ENCODE peak calls at places on chromosomes 5 and 9, in seven cellular contexts. S is tibial artery, Y is right lobe of liver, G is GM23338, F is astrocyte of the spinal cord, B is upper lobe of right lung, O is psoas muscle. H is an unnamed sample.

GRCh38 chr9:129336601-129337286 is 158.7 kb upstream of the IER5L start:
- DNase-seq in B (no peak), G (peak), S (no peak), O (no peak), F (peak), Y (no peak), H (no peak)

GRCh38 chr5:59390074-59390659 is 503.4 kb downstream of the PDE4D start:
- DNase-seq in O (no peak), G (peak), B (no peak), F (peak), S (no peak), Y (no peak), H (no peak)

GRCh38 chr5:146919304-146919703 is 40.7 kb upstream of the PPP2R2B start:
- DNase-seq in F (no peak), Y (no peak), O (no peak), G (peak), S (no peak), B (no peak), H (no peak)

GRCh38 chr9:100639851-100640250 is 62.0 kb downstream of the CAVIN4 start:
- DNase-seq in B (no peak), S (no peak), Y (no peak), G (no peak), O (no peak), F (no peak), H (no peak)

GRCh38 chr5:80147119-80147815 is 108.6 kb downstream of the SERINC5 start:
- DNase-seq in B (no peak), Y (no peak), F (no peak), O (no peak), G (no peak), S (no peak), H (no peak)

GRCh38 chr5:121182788-121183490 is 668.7 kb upstream of the FTMT start:
- DNase-seq in G (no peak), Y (no peak), B (no peak), F (no peak), O (no peak), S (no peak), H (no peak)

GRCh38 chr5:163312598-163312997 is 124.8 kb upstream of the CCNG1 start:
- DNase-seq in S (no peak), O (no peak), Y (no peak), F (no peak), G (no peak), B (no peak), H (no peak)

GRCh38 chr5:115661156-115661555 is 35.3 kb upstream of the TMED7 start:
- DNase-seq in B (no peak), O (no peak), G (no peak), Y (no peak), F (peak), S (no peak), H (no peak)

GRCh38 chr9:136403915-136404800 is 4.2 kb upstream of the SNAPC4 start:
- DNase-seq in Y (no peak), B (no peak), F (no peak), S (no peak), G (no peak), O (no peak), H (no peak)

GRCh38 chr5:78495800-78496199 is 135.4 kb downstream of the SCAMP1 start:
- DNase-seq in Y (no peak), F (no peak), O (no peak), S (no peak), G (peak), B (no peak), H (no peak)

GRCh38 chr5:78624011-78624541 is 24.5 kb downstream of the LHFPL2 start:
- DNase-seq in G (no peak), B (no peak), S (no peak), O (no peak), F (no peak), Y (no peak), H (peak)

GRCh38 chr5:98341038-98341710 is 432.3 kb upstream of the RGMB start:
- DNase-seq in S (no peak), Y (no peak), B (no peak), G (no peak), O (no peak), F (peak), H (no peak)

GRCh38 chr5:177094224-177095087 is 7.7 kb downstream of the FGFR4 start:
- DNase-seq in F (peak), S (no peak), G (no peak), Y (peak), B (peak), O (peak), H (no peak)

GRCh38 chr9:91411096-91411771 is 12.4 kb downstream of the NFIL3 start:
- DNase-seq in O (no peak), S (no peak), B (no peak), F (no peak), Y (no peak), G (no peak), H (no peak)

GRCh38 chr5:112276996-112277395 is 142.1 kb downstream of the EPB41L4A start:
- DNase-seq in S (no peak), F (no peak), O (no peak), Y (no peak), B (no peak), G (peak), H (no peak)

GRCh38 chr5:160181965-160182622 is 47.2 kb upstream of the FABP6 start:
- DNase-seq in F (no peak), G (no peak), O (no peak), Y (no peak), S (no peak), B (no peak), H (no peak)

GRCh38 chr5:142947427-142947709 is 177.2 kb downstream of the ARHGAP26 start:
- DNase-seq in S (no peak), Y (no peak), F (no peak), O (no peak), G (no peak), B (no peak), H (no peak)

GRCh38 chr5:111280282-111280901 is 56.2 kb downstream of the CAMK4 start:
- DNase-seq in B (no peak), S (no peak), O (no peak), G (no peak), Y (no peak), F (no peak), H (no peak)

GRCh38 chr5:72269411-72269780 is 50.6 kb downstream of the MRPS27 start:
- DNase-seq in Y (no peak), G (no peak), S (no peak), O (no peak), F (no peak), B (no peak), H (no peak)

GRCh38 chr9:101566904-101567724 is 27.7 kb downstream of the PPP3R2 start:
- DNase-seq in B (no peak), S (no peak), O (no peak), Y (no peak), F (peak), G (peak), H (no peak)

GRCh38 chr9:118148990-118149389 is 444.8 kb downstream of the TLR4 start:
- DNase-seq in G (peak), S (no peak), F (no peak), Y (no peak), B (no peak), O (no peak), H (no peak)

GRCh38 chr9:33011857-33012256 is 10.4 kb upstream of the APTX start:
- DNase-seq in B (no peak), G (no peak), S (no peak), F (no peak), O (no peak), Y (no peak), H (no peak)

GRCh38 chr9:121744002-121744686 is 92.7 kb downstream of the DAB2IP start:
- DNase-seq in G (peak), Y (peak), B (peak), S (peak), F (peak), O (peak), H (no peak)

GRCh38 chr9:26565131-26565530 is 327.5 kb downstream of the CAAP1 start:
- DNase-seq in Y (no peak), G (no peak), F (no peak), B (no peak), S (no peak), O (no peak), H (no peak)

GRCh38 chr9:135826188-135826545 is 81.2 kb downstream of the CAMSAP1 start:
- DNase-seq in O (no peak), B (peak), G (no peak), Y (no peak), S (no peak), F (no peak), H (peak)

GRCh38 chr5:126450388-126450787 is 27.2 kb downstream of the GRAMD2B start:
- DNase-seq in S (no peak), F (no peak), O (no peak), G (no peak), Y (no peak), B (no peak), H (no peak)

GRCh38 chr9:19252174-19252884 is 21.8 kb downstream of the DENND4C start:
- DNase-seq in Y (no peak), O (no peak), S (no peak), G (no peak), F (no peak), B (no peak), H (no peak)

GRCh38 chr5:169988947-169989346 is 8.7 kb upstream of the INSYN2B start:
- DNase-seq in F (no peak), Y (no peak), O (no peak), B (no peak), S (no peak), G (no peak), H (no peak)

GRCh38 chr9:119167267-119167666 is 202.0 kb downstream of the BRINP1 start:
- DNase-seq in F (no peak), S (no peak), Y (peak), G (no peak), O (no peak), B (no peak), H (no peak)

GRCh38 chr9:77952641-77953341 is 78.8 kb downstream of the GNAQ start:
- DNase-seq in G (no peak), Y (no peak), S (no peak), B (no peak), O (no peak), F (peak), H (no peak)

GRCh38 chr5:158899201-158899600 is 200.5 kb downstream of the EBF1 start:
- DNase-seq in G (no peak), B (no peak), Y (no peak), F (no peak), S (no peak), O (no peak), H (no peak)

GRCh38 chr9:112056986-112057385 is 118.1 kb downstream of the SUSD1 start:
- DNase-seq in O (no peak), G (no peak), Y (no peak), B (no peak), S (no peak), F (no peak), H (no peak)

GRCh38 chr9:108125541-108125940 is 636.0 kb upstream of the KLF4 start:
- DNase-seq in S (peak), F (no peak), G (peak), O (no peak), B (no peak), Y (no peak), H (no peak)

GRCh38 chr9:73104342-73104741 is 47.3 kb upstream of the ANXA1 start:
- DNase-seq in O (no peak), Y (no peak), G (no peak), B (no peak), S (no peak), F (no peak), H (no peak)

GRCh38 chr5:15446552-15446951 is 53.4 kb upstream of the FBXL7 start:
- DNase-seq in F (peak), G (no peak), S (no peak), B (no peak), Y (no peak), O (no peak), H (no peak)

GRCh38 chr9:101578378-101578777 is 16.4 kb downstream of the PPP3R2 start:
- DNase-seq in F (peak), B (no peak), S (no peak), O (no peak), Y (no peak), G (no peak), H (no peak)

GRCh38 chr5:74722271-74722670 is 37.2 kb downstream of the HEXB start:
- DNase-seq in O (no peak), S (no peak), Y (no peak), F (no peak), G (no peak), B (no peak), H (no peak)

GRCh38 chr9:5688109-5688508 is 59.2 kb downstream of the RIC1 start:
- DNase-seq in S (no peak), F (peak), B (no peak), O (no peak), G (no peak), Y (no peak), H (no peak)

GRCh38 chr9:81829201-81829882 is 98.9 kb upstream of the SPATA31D4 start:
- DNase-seq in Y (no peak), B (no peak), G (peak), F (no peak), O (no peak), S (no peak), H (no peak)

GRCh38 chr9:96596601-96597111 is 23.0 kb downstream of the CDC14B start:
- DNase-seq in F (no peak), G (no peak), O (no peak), B (no peak), S (no peak), Y (no peak), H (no peak)

GRCh38 chr9:4020038-4020746 is 279.7 kb downstream of the GLIS3 start:
- DNase-seq in O (no peak), B (no peak), S (no peak), F (peak), Y (no peak), G (no peak), H (no peak)
- TF ChIP-seq CTCF in O (no peak), B (no peak), S (no peak), F (peak), Y (no peak), G (no peak), H (no peak)

DNA sequence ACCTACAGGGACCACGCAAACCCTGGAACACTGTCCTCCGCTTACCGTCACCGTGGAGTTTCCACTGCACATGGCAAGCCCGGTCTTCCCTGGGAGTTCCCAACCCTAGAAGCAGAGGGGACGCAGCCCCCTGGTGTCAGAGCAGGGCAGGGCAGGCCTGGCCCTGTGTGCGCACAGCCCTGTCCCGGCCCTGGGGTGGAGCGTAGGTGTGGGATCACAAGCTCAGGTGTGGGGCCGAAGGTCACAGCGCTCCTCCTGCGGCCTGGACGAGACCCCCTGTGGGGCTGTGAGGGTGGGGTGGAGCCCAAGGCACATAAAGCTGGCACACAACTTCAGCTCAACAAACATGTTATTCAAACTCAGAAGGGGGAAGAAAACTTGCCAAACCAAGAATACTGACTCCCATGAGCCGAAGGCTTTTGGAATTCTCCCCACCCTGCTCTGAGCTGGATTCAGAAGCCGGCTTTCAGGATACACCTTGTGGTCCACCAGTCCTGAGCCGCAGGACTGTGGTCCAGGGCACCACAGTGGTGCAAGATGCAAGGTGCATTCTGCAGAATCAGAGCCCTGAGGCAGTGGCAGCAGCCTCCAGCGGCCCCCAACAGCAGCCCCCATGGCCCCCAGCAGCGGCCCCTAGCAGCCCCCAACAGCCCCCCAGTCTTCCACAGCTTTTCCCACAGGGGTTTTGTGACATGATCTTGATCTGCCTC is 11.8 kb upstream of the EXOC3 start:
- DNase-seq in B (no peak), O (no peak), S (no peak), G (peak), Y (no peak), F (peak), H (peak)
- TF ChIP-seq CTCF in B (peak), O (peak), S (no peak), G (peak), Y (peak), F (peak), H (peak)

GRCh38 chr9:69601698-69602097 is 70.5 kb downstream of the APBA1 start:
- DNase-seq in Y (no peak), G (no peak), O (no peak), B (no peak), F (no peak), S (no peak), H (no peak)

GRCh38 chr9:69604568-69605219 is 67.5 kb downstream of the APBA1 start:
- DNase-seq in Y (no peak), S (no peak), F (no peak), O (no peak), G (no peak), B (no peak), H (no peak)

GRCh38 chr9:69600314-69601047 is 71.7 kb downstream of the APBA1 start:
- DNase-seq in B (no peak), G (no peak), F (no peak), O (no peak), Y (no peak), S (no peak), H (no peak)

GRCh38 chr9:69603656-69604055 is 68.5 kb downstream of the APBA1 start:
- DNase-seq in G (no peak), B (no peak), F (no peak), Y (no peak), S (no peak), O (no peak), H (no peak)

GRCh38 chr9:69602768-69603167 is 69.4 kb downstream of the APBA1 start:
- DNase-seq in G (no peak), F (no peak), B (no peak), S (no peak), O (no peak), Y (no peak), H (no peak)
- TF ChIP-seq CTCF in G (no peak), F (no peak), B (no peak), S (no peak), O (no peak), Y (no peak), H (no peak)

DNA sequence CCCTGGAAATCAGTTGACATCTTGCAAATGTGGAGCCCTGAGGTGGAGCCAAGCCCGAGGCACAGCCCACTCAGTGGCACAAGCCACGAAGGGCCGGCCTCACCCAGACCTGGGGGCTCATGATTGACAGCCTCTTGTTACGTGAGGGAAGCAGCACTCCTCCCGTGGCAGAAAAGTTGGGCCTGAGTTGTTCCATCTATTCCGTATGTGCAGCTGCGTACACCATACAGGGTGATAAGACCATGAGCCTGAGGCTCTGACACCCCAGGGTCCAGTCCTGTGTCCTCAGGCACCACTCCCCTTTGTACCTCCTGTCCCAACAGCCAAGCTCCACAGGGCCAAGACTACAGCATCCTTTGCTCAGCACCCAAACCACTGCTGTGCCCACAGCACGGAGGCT is 1.9 kb upstream of the ORM2 start:
- DNase-seq in Y (no peak), S (no peak), G (no peak), B (no peak), F (no peak), O (no peak), H (peak)
- TF ChIP-seq CTCF in Y (no peak), S (no peak), G (no peak), B (no peak), F (no peak), O (no peak), H (no peak)

GRCh38 chr5:56977822-56978221 is 25.9 kb upstream of the MIER3 start:
- DNase-seq in O (no peak), B (no peak), Y (no peak), G (no peak), S (no peak), F (no peak), H (no peak)
- TF ChIP-seq CTCF in O (no peak), B (no peak), Y (no peak), G (no peak), S (no peak), F (no peak), H (no peak)

DNA sequence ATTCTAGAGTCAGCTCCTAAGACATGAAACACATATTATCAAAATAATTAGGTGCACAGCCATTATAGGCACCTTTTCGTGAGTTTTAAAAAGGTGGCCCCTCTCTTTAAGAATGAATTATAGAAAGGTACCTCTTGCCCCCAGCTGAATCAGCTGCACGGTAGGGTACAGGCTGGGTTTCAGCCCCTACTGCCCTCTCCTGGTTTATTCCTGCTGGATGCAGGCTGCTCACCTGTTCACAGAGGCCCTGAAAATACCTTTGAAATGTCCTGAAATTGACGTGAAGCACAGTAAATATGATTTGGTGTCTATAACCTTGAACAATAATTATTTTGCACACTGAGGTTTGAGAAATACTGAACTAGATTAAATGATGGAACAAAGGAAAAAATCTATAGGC is 504.8 kb upstream of the SGCD start:
- DNase-seq in O (no peak), Y (no peak), G (peak), S (no peak), B (no peak), F (no peak), H (no peak)
- TF ChIP-seq CTCF in O (no peak), Y (no peak), G (peak), S (no peak), B (no peak), F (no peak), H (no peak)

GRCh38 chr5:122421379-122422081 is 109.5 kb downstream of the SNCAIP start:
- DNase-seq in B (no peak), S (no peak), O (no peak), F (no peak), G (no peak), Y (no peak), H (no peak)

GRCh38 chr5:122429545-122430327 is 117.7 kb downstream of the SNCAIP start:
- DNase-seq in B (no peak), G (peak), Y (no peak), S (no peak), O (no peak), F (no peak), H (no peak)

GRCh38 chr5:122424211-122424610 is 112.2 kb downstream of the SNCAIP start:
- DNase-seq in G (peak), S (no peak), Y (no peak), B (no peak), F (no peak), O (no peak), H (no peak)

GRCh38 chr5:122430328-122430586 is 118.2 kb downstream of the SNCAIP start:
- DNase-seq in Y (no peak), B (no peak), S (no peak), O (no peak), F (no peak), G (no peak), H (no peak)

DNA sequence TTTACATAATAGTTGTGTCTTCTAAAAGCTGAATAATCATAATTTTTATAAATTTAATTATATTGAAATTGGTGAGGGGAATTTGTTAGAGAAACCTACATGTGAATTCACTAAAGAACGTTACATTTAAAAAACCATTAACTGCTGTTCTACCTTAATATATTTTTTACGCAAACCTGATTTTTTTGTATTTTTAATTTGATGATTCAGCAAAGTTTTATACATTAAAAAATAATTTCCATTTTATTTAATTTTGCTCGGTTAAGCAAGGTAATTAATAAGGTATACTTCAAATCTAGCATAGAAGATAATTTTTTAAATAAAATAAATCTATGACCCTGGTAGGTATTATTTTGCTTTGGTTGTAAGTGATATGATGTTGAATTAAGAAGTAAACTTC is 114.3 kb downstream of the SNCAIP start:
- DNase-seq in O (no peak), Y (no peak), S (no peak), B (no peak), F (no peak), G (no peak), H (no peak)
- TF ChIP-seq CTCF in O (no peak), Y (no peak), S (no peak), B (no peak), F (no peak), G (no peak), H (no peak)

H was measured in osteocyte.